ENCODE peak calls at places on chromosome 10, in nine cellular contexts. One of them, this sample, is unnamed.

GRCh38 chr10:22455068-22455467 is 109.8 kb downstream of the SPAG6 start:
- DNase-seq in NCI-H748 treated with DMSO at 0.1 percent for 48 hours: no peak
- DNase-seq in stimulated activated CD8-positive, alpha-beta memory T cell treated with anti-CD3 and anti-CD28 coated beads, Interleukin-7, amount 100 ng/mL, for 1 hour: no peak
- DNase-seq in activated CD8-positive, alpha-beta memory T cell treated with anti-CD3 and anti-CD28 coated beads, Interleukin-2, amount 50 U/mL, for 4 hours: no peak
- DNase-seq in NCI-H1436: no peak
- DNase-seq in WTC11: no peak
- DNase-seq in neural progenitor cell: no peak
- DNase-seq in COR-L47: no peak
- DNase-seq in NCI-H774: no peak
- DNase-seq in this sample: no peak

GRCh38 chr10:94224656-94225055 is 138.1 kb downstream of the NOC3L start:
- DNase-seq in NCI-H774: no peak
- DNase-seq in stimulated activated CD8-positive, alpha-beta memory T cell treated with anti-CD3 and anti-CD28 coated beads, Interleukin-7, amount 100 ng/mL, for 1 hour: no peak
- DNase-seq in COR-L47: no peak
- DNase-seq in NCI-H748 treated with DMSO at 0.1 percent for 48 hours: no peak
- DNase-seq in neural progenitor cell: no peak
- DNase-seq in NCI-H1436: no peak
- DNase-seq in WTC11: no peak
- DNase-seq in activated CD8-positive, alpha-beta memory T cell treated with anti-CD3 and anti-CD28 coated beads, Interleukin-2, amount 50 U/mL, for 4 hours: no peak
- DNase-seq in this sample: no peak

GRCh38 chr10:15472431-15473400 is 101.6 kb upstream of the FAM171A1 start:
- DNase-seq in NCI-H1436: no peak
- DNase-seq in WTC11: peak
- DNase-seq in NCI-H774: no peak
- DNase-seq in neural progenitor cell: peak
- DNase-seq in stimulated activated CD8-positive, alpha-beta memory T cell treated with anti-CD3 and anti-CD28 coated beads, Interleukin-7, amount 100 ng/mL, for 1 hour: no peak
- DNase-seq in activated CD8-positive, alpha-beta memory T cell treated with anti-CD3 and anti-CD28 coated beads, Interleukin-2, amount 50 U/mL, for 4 hours: no peak
- DNase-seq in COR-L47: no peak
- DNase-seq in NCI-H748 treated with DMSO at 0.1 percent for 48 hours: no peak
- DNase-seq in this sample: no peak

GRCh38 chr10:75208177-75208576 is 2.4 kb upstream of the VDAC2 start:
- DNase-seq in WTC11: no peak
- DNase-seq in neural progenitor cell: no peak
- DNase-seq in activated CD8-positive, alpha-beta memory T cell treated with anti-CD3 and anti-CD28 coated beads, Interleukin-2, amount 50 U/mL, for 4 hours: no peak
- DNase-seq in stimulated activated CD8-positive, alpha-beta memory T cell treated with anti-CD3 and anti-CD28 coated beads, Interleukin-7, amount 100 ng/mL, for 1 hour: no peak
- DNase-seq in NCI-H1436: no peak
- DNase-seq in NCI-H774: no peak
- DNase-seq in COR-L47: no peak
- DNase-seq in NCI-H748 treated with DMSO at 0.1 percent for 48 hours: no peak
- DNase-seq in this sample: no peak

GRCh38 chr10:37701781-37702493 is 155.5 kb downstream of the ZNF248 start:
- DNase-seq in stimulated activated CD8-positive, alpha-beta memory T cell treated with anti-CD3 and anti-CD28 coated beads, Interleukin-7, amount 100 ng/mL, for 1 hour: no peak
- DNase-seq in NCI-H774: no peak
- DNase-seq in WTC11: no peak
- DNase-seq in neural progenitor cell: no peak
- DNase-seq in COR-L47: no peak
- DNase-seq in NCI-H1436: no peak
- DNase-seq in NCI-H748 treated with DMSO at 0.1 percent for 48 hours: no peak
- DNase-seq in activated CD8-positive, alpha-beta memory T cell treated with anti-CD3 and anti-CD28 coated beads, Interleukin-2, amount 50 U/mL, for 4 hours: no peak
- DNase-seq in this sample: no peak

GRCh38 chr10:130889240-130889639 is 422.3 kb downstream of the TCERG1L start:
- DNase-seq in NCI-H748 treated with DMSO at 0.1 percent for 48 hours: no peak
- DNase-seq in COR-L47: no peak
- DNase-seq in activated CD8-positive, alpha-beta memory T cell treated with anti-CD3 and anti-CD28 coated beads, Interleukin-2, amount 50 U/mL, for 4 hours: no peak
- DNase-seq in NCI-H1436: no peak
- DNase-seq in NCI-H774: no peak
- DNase-seq in neural progenitor cell: no peak
- DNase-seq in WTC11: no peak
- DNase-seq in stimulated activated CD8-positive, alpha-beta memory T cell treated with anti-CD3 and anti-CD28 coated beads, Interleukin-7, amount 100 ng/mL, for 1 hour: no peak
- DNase-seq in this sample: no peak

GRCh38 chr10:69438531-69439349 is 12.5 kb upstream of the TSPAN15 start:
- DNase-seq in stimulated activated CD8-positive, alpha-beta memory T cell treated with anti-CD3 and anti-CD28 coated beads, Interleukin-7, amount 100 ng/mL, for 1 hour: no peak
- DNase-seq in NCI-H774: no peak
- DNase-seq in COR-L47: no peak
- DNase-seq in WTC11: no peak
- DNase-seq in NCI-H1436: no peak
- DNase-seq in activated CD8-positive, alpha-beta memory T cell treated with anti-CD3 and anti-CD28 coated beads, Interleukin-2, amount 50 U/mL, for 4 hours: no peak
- DNase-seq in neural progenitor cell: no peak
- DNase-seq in NCI-H748 treated with DMSO at 0.1 percent for 48 hours: no peak
- DNase-seq in this sample: no peak

GRCh38 chr10:90179696-90180407 is 478.5 kb downstream of the KIF20B start:
- DNase-seq in activated CD8-positive, alpha-beta memory T cell treated with anti-CD3 and anti-CD28 coated beads, Interleukin-2, amount 50 U/mL, for 4 hours: no peak
- DNase-seq in COR-L47: no peak
- DNase-seq in stimulated activated CD8-positive, alpha-beta memory T cell treated with anti-CD3 and anti-CD28 coated beads, Interleukin-7, amount 100 ng/mL, for 1 hour: no peak
- DNase-seq in neural progenitor cell: no peak
- DNase-seq in NCI-H1436: no peak
- DNase-seq in WTC11: no peak
- DNase-seq in NCI-H748 treated with DMSO at 0.1 percent for 48 hours: no peak
- DNase-seq in NCI-H774: no peak
- DNase-seq in this sample: no peak

GRCh38 chr10:131426530-131426898 is 115.0 kb upstream of the TCERG1L start:
- DNase-seq in activated CD8-positive, alpha-beta memory T cell treated with anti-CD3 and anti-CD28 coated beads, Interleukin-2, amount 50 U/mL, for 4 hours: no peak
- DNase-seq in stimulated activated CD8-positive, alpha-beta memory T cell treated with anti-CD3 and anti-CD28 coated beads, Interleukin-7, amount 100 ng/mL, for 1 hour: no peak
- DNase-seq in neural progenitor cell: no peak
- DNase-seq in NCI-H774: no peak
- DNase-seq in COR-L47: no peak
- DNase-seq in WTC11: no peak
- DNase-seq in NCI-H1436: no peak
- DNase-seq in NCI-H748 treated with DMSO at 0.1 percent for 48 hours: no peak
- DNase-seq in this sample: no peak

GRCh38 chr10:101222683-101223273 is 6.5 kb downstream of the LBX1 start:
- DNase-seq in NCI-H774: no peak
- DNase-seq in NCI-H748 treated with DMSO at 0.1 percent for 48 hours: no peak
- DNase-seq in NCI-H1436: no peak
- DNase-seq in COR-L47: no peak
- DNase-seq in activated CD8-positive, alpha-beta memory T cell treated with anti-CD3 and anti-CD28 coated beads, Interleukin-2, amount 50 U/mL, for 4 hours: no peak
- DNase-seq in neural progenitor cell: peak
- DNase-seq in WTC11: no peak
- DNase-seq in stimulated activated CD8-positive, alpha-beta memory T cell treated with anti-CD3 and anti-CD28 coated beads, Interleukin-7, amount 100 ng/mL, for 1 hour: no peak
- DNase-seq in this sample: no peak

GRCh38 chr10:32955299-32955772 is 2.7 kb downstream of the ITGB1 start:
- DNase-seq in COR-L47: no peak
- DNase-seq in neural progenitor cell: no peak
- DNase-seq in NCI-H1436: no peak
- DNase-seq in WTC11: no peak
- DNase-seq in NCI-H774: no peak
- DNase-seq in NCI-H748 treated with DMSO at 0.1 percent for 48 hours: no peak
- DNase-seq in activated CD8-positive, alpha-beta memory T cell treated with anti-CD3 and anti-CD28 coated beads, Interleukin-2, amount 50 U/mL, for 4 hours: no peak
- DNase-seq in stimulated activated CD8-positive, alpha-beta memory T cell treated with anti-CD3 and anti-CD28 coated beads, Interleukin-7, amount 100 ng/mL, for 1 hour: no peak
- DNase-seq in this sample: no peak

GRCh38 chr10:72429931-72430330 is 75.2 kb upstream of the DNAJB12 start:
- DNase-seq in COR-L47: no peak
- DNase-seq in WTC11: no peak
- DNase-seq in NCI-H774: no peak
- DNase-seq in stimulated activated CD8-positive, alpha-beta memory T cell treated with anti-CD3 and anti-CD28 coated beads, Interleukin-7, amount 100 ng/mL, for 1 hour: no peak
- DNase-seq in NCI-H748 treated with DMSO at 0.1 percent for 48 hours: no peak
- DNase-seq in NCI-H1436: no peak
- DNase-seq in activated CD8-positive, alpha-beta memory T cell treated with anti-CD3 and anti-CD28 coated beads, Interleukin-2, amount 50 U/mL, for 4 hours: no peak
- DNase-seq in neural progenitor cell: no peak
- DNase-seq in this sample: no peak

GRCh38 chr10:113704637-113705343 is 25.1 kb downstream of the CASP7 start:
- DNase-seq in stimulated activated CD8-positive, alpha-beta memory T cell treated with anti-CD3 and anti-CD28 coated beads, Interleukin-7, amount 100 ng/mL, for 1 hour: no peak
- DNase-seq in WTC11: no peak
- DNase-seq in NCI-H774: no peak
- DNase-seq in NCI-H1436: peak
- DNase-seq in NCI-H748 treated with DMSO at 0.1 percent for 48 hours: peak
- DNase-seq in activated CD8-positive, alpha-beta memory T cell treated with anti-CD3 and anti-CD28 coated beads, Interleukin-2, amount 50 U/mL, for 4 hours: no peak
- DNase-seq in neural progenitor cell: peak
- DNase-seq in COR-L47: no peak
- DNase-seq in this sample: peak

GRCh38 chr10:22713853-22714523 is 390 bp downstream of the PIP4K2A start:
- DNase-seq in COR-L47: no peak
- DNase-seq in NCI-H774: no peak
- DNase-seq in NCI-H748 treated with DMSO at 0.1 percent for 48 hours: no peak
- DNase-seq in activated CD8-positive, alpha-beta memory T cell treated with anti-CD3 and anti-CD28 coated beads, Interleukin-2, amount 50 U/mL, for 4 hours: peak
- DNase-seq in stimulated activated CD8-positive, alpha-beta memory T cell treated with anti-CD3 and anti-CD28 coated beads, Interleukin-7, amount 100 ng/mL, for 1 hour: peak
- DNase-seq in WTC11: peak
- DNase-seq in neural progenitor cell: peak
- DNase-seq in NCI-H1436: no peak
- DNase-seq in this sample: peak

GRCh38 chr10:19499291-19499765 is 316.9 kb upstream of the PLXDC2 start:
- DNase-seq in NCI-H774: no peak
- DNase-seq in NCI-H1436: no peak
- DNase-seq in neural progenitor cell: no peak
- DNase-seq in stimulated activated CD8-positive, alpha-beta memory T cell treated with anti-CD3 and anti-CD28 coated beads, Interleukin-7, amount 100 ng/mL, for 1 hour: no peak
- DNase-seq in WTC11: no peak
- DNase-seq in NCI-H748 treated with DMSO at 0.1 percent for 48 hours: no peak
- DNase-seq in COR-L47: no peak
- DNase-seq in activated CD8-positive, alpha-beta memory T cell treated with anti-CD3 and anti-CD28 coated beads, Interleukin-2, amount 50 U/mL, for 4 hours: no peak
- DNase-seq in this sample: no peak

GRCh38 chr10:127374901-127375300 is 174.2 kb upstream of the NPS start:
- DNase-seq in NCI-H1436: no peak
- DNase-seq in WTC11: no peak
- DNase-seq in stimulated activated CD8-positive, alpha-beta memory T cell treated with anti-CD3 and anti-CD28 coated beads, Interleukin-7, amount 100 ng/mL, for 1 hour: no peak
- DNase-seq in activated CD8-positive, alpha-beta memory T cell treated with anti-CD3 and anti-CD28 coated beads, Interleukin-2, amount 50 U/mL, for 4 hours: no peak
- DNase-seq in COR-L47: no peak
- DNase-seq in NCI-H774: no peak
- DNase-seq in NCI-H748 treated with DMSO at 0.1 percent for 48 hours: no peak
- DNase-seq in neural progenitor cell: no peak
- DNase-seq in this sample: no peak